ENCODE peak calls at places on chromosomes 6 and 20, in four cellular contexts. T is K562, B is GM12891, P is GM12878. U is an unnamed sample.

GRCh38 chr6:7528565-7528964 is 12.9 kb upstream of the DSP start:
- DNase-seq in T (no peak), B (no peak), P (no peak), U (no peak)

GRCh38 chr20:57991211-57991841 is 237.1 kb downstream of the ANKRD60 start:
- DNase-seq in T (no peak), B (no peak), P (no peak), U (no peak)

GRCh38 chr20:64131406-64131805 is 24.0 kb upstream of the NPBWR2 start:
- DNase-seq in T (no peak), B (no peak), P (no peak), U (peak; percentile 24)

GRCh38 chr6:165701564-165702354 is 38.7 kb upstream of the PDE10A start:
- DNase-seq in T (no peak), B (no peak), P (no peak), U (no peak)

GRCh38 chr20:56328861-56329260 is 29.9 kb upstream of the FAM210B start:
- DNase-seq in T (no peak), B (no peak), P (no peak), U (no peak)

GRCh38 chr6:96236471-96236870 is 220.7 kb downstream of the FUT9 start:
- DNase-seq in T (no peak), B (no peak), P (no peak), U (no peak)

GRCh38 chr6:28258877-28259777 is at the start of gene NKAPL:
- DNase-seq in T (no peak), B (no peak), P (no peak), U (no peak)

GRCh38 chr6:81940451-81940850 is 188.0 kb upstream of the TENT5A start:
- DNase-seq in T (no peak), B (no peak), P (no peak), U (no peak)

GRCh38 chr20:46214831-46215488 is 93.3 kb downstream of the CDH22 start:
- DNase-seq in T (no peak), B (no peak), P (no peak), U (no peak)

GRCh38 chr6:121222656-121223055 is 111.6 kb downstream of the TBC1D32 start:
- DNase-seq in T (no peak), B (no peak), P (no peak), U (no peak)
- TF ChIP-seq SPI1 in T (no peak), B (no peak), P (no peak), U (no peak)

DNA sequence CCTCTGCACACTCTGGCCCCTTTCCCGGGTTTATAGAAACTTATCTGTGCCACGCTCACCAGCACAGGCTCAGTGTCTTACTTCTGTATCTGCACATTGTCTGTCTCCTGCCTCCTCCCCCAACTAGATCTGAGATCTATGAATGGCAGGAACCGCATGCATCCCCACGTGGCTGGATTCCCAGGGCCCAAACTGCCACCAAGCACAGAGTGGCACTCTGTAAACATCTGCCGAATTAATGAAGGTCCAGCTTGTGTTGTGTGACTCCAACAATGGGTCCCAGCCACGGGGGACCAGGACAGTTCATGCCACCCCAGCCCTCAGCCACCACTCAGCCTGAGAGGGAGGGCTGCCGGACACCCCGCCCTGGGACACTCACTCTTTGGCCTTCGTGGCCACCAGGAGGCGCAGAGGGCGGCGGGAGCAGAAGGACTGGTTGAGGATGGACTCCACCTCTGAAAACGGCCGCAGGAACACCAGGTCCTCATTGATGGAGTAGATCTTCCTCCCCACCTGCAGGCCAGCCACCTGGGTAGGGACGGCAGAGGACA is 171.1 kb downstream of the PREX1 start:
- DNase-seq in T (peak; percentile 62), B (no peak), P (no peak), U (no peak)
- TF ChIP-seq SPI1 in T (no peak), B (no peak), P (no peak), U (no peak)

DNA sequence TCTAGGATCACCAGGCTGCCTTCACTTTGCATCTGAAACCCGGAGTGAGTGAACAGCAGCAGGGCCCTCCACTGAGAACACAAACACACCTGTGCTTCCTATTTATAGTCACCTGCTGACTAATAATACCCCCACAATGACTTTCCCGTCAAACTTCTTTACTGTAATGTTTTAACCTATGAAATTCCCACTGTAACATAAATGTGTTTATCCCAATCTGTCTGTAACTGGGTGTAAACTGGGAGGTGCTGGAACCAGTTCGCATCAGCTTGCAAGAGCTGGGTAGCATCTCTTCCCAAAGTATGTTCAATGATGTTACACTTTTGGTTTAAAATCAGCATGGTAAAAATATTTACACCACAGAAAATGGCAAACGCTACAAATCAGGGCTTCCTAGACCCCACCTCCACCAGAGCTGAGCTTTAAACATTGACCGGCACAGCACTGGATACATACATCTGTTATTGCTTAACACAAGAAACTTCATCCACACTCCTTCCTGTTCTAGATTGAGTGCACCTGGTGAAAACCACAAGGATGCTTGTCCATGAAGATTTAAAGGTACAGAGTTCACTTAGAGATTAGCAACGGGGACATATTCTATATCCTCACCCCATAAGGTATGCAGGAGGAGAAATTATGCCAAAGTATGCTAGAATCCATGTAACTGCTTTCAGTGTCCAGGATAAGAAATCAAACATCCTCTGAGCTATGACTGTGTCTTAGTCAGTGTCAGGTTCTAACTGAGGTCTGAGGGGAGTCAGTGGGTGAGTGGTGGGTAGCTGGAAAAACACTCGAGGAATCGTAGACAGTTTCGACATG is 79.0 kb downstream of the ALDH8A1 start:
- DNase-seq in T (no peak), B (peak; percentile 43), P (peak; percentile 65), U (no peak)
- TF ChIP-seq SPI1 in T (no peak), B (no peak), P (no peak), U (no peak)

GRCh38 chr6:30547454-30547853 is 8.8 kb downstream of the GNL1 start:
- DNase-seq in T (no peak), B (no peak), P (no peak), U (no peak)

GRCh38 chr6:30542915-30543314 is 13.4 kb downstream of the GNL1 start:
- DNase-seq in T (no peak), B (no peak), P (no peak), U (no peak)

GRCh38 chr6:30542404-30542725 is 13.9 kb downstream of the GNL1 start:
- DNase-seq in T (no peak), B (no peak), P (no peak), U (no peak)

GRCh38 chr6:30543824-30544223 is 12.5 kb downstream of the GNL1 start:
- DNase-seq in T (no peak), B (no peak), P (no peak), U (no peak)

GRCh38 chr6:30544666-30545272 is 11.5 kb downstream of the GNL1 start:
- DNase-seq in T (peak; percentile 59), B (peak; percentile 32), P (no peak), U (no peak)
- TF ChIP-seq SPI1 in T (no peak), B (no peak), P (no peak), U (no peak)